ENCODE peak calls at places on chromosomes 1 and 21, in six cellular contexts. K is cardiac muscle cell, F is tibial nerve, J is pancreas, Z is fibroblast of the aortic adventitia, G is SK-N-SH. A is an unnamed sample.

GRCh38 chr21:45905196-45905595 is 76.4 kb upstream of the COL6A1 start:
- DNase-seq in K (no peak), F (no peak), J (no peak), Z (no peak), G (no peak), A (no peak)

GRCh38 chr1:115702993-115703392 is 61.2 kb downstream of the VANGL1 start:
- DNase-seq in K (no peak), F (no peak), J (no peak), Z (no peak), G (no peak), A (no peak)

GRCh38 chr1:941588-942383 is 17.3 kb downstream of the NOC2L start:
- DNase-seq in K (peak), F (no peak), J (peak), Z (peak), G (peak), A (no peak)

GRCh38 chr1:63917571-63918394 is 144.0 kb downstream of the ROR1 start:
- DNase-seq in K (no peak), F (no peak), J (no peak), Z (no peak), G (no peak), A (no peak)

GRCh38 chr21:44874497-44875331 is 1.2 kb upstream of the PTTG1IP start:
- DNase-seq in K (peak), F (no peak), J (peak), Z (peak), G (no peak), A (peak)

GRCh38 chr1:178093958-178094751 is at the start of gene RASAL2:
- DNase-seq in K (peak), F (peak), J (peak), Z (peak), G (peak), A (no peak)

GRCh38 chr1:15692121-15692682 is 8.1 kb downstream of the PLEKHM2 start:
- DNase-seq in K (no peak), F (no peak), J (no peak), Z (peak), G (no peak), A (no peak)

GRCh38 chr1:87864676-87865075 is 536.0 kb downstream of the LMO4 start:
- DNase-seq in K (no peak), F (no peak), J (no peak), Z (no peak), G (no peak), A (no peak)

GRCh38 chr21:46641656-46642055 is 6.2 kb downstream of the PRMT2 start:
- DNase-seq in K (no peak), F (no peak), J (no peak), Z (no peak), G (no peak), A (no peak)

GRCh38 chr1:175317309-175317708 is 124.7 kb upstream of the KIAA0040 start:
- DNase-seq in K (peak), F (no peak), J (peak), Z (no peak), G (no peak), A (no peak)

GRCh38 chr1:68174173-68175113 is 57.9 kb downstream of the WLS start:
- DNase-seq in K (peak), F (peak), J (peak), Z (peak), G (peak), A (no peak)

GRCh38 chr1:78075621-78076020 is 29.9 kb downstream of the GIPC2 start:
- DNase-seq in K (peak), F (no peak), J (no peak), Z (peak), G (no peak), A (no peak)

GRCh38 chr1:20932437-20932977 is 145.4 kb upstream of the HP1BP3 start:
- DNase-seq in K (no peak), F (no peak), J (no peak), Z (no peak), G (no peak), A (no peak)

GRCh38 chr1:18923721-18924610 is 21.6 kb upstream of the ALDH4A1 start:
- DNase-seq in K (peak), F (no peak), J (no peak), Z (no peak), G (peak), A (no peak)

GRCh38 chr1:100767176-100767876 is 47.8 kb downstream of the VCAM1 start:
- DNase-seq in K (no peak), F (no peak), J (no peak), Z (no peak), G (no peak), A (no peak)

GRCh38 chr1:184569106-184569505 is 182.3 kb downstream of the C1orf21 start:
- DNase-seq in K (no peak), F (no peak), J (no peak), Z (no peak), G (no peak), A (no peak)

GRCh38 chr1:186155594-186155993 is 219.5 kb downstream of the TPR start:
- DNase-seq in K (peak), F (no peak), J (no peak), Z (peak), G (peak), A (no peak)

GRCh38 chr1:172321429-172321828 is 99.1 kb upstream of the C1orf105 start:
- DNase-seq in K (peak), F (no peak), J (no peak), Z (peak), G (no peak), A (no peak)

GRCh38 chr1:186768906-186769305 is 59.8 kb upstream of the PLA2G4A start:
- DNase-seq in K (no peak), F (no peak), J (no peak), Z (no peak), G (no peak), A (no peak)

GRCh38 chr1:66725885-66726665 is 26.2 kb upstream of the DYNLT5 start:
- DNase-seq in K (peak), F (peak), J (no peak), Z (peak), G (peak), A (no peak)

GRCh38 chr21:16002872-16003466 is 273.2 kb downstream of the USP25 start:
- DNase-seq in K (peak), F (no peak), J (no peak), Z (peak), G (peak), A (no peak)

GRCh38 chr1:9128520-9129371 is at the start of gene GPR157:
- DNase-seq in K (peak), F (peak), J (peak), Z (peak), G (peak), A (peak)

GRCh38 chr1:155184835-155185782 is 11.5 kb downstream of the TRIM46 start:
- DNase-seq in K (no peak), F (no peak), J (peak), Z (no peak), G (peak), A (no peak)
- TF ChIP-seq CTCF in K (no peak), F (no peak), J (no peak), Z (no peak), G (no peak), A (no peak)

GRCh38 chr1:25640646-25641328 is 24.2 kb downstream of the MAN1C1 start:
- DNase-seq in K (no peak), F (no peak), J (no peak), Z (no peak), G (no peak), A (no peak)
- TF ChIP-seq CTCF in K (no peak), F (no peak), J (no peak), Z (no peak), G (no peak), A (no peak)

GRCh38 chr1:193103759-193104495 is 1.3 kb downstream of the GLRX2 start:
- DNase-seq in K (no peak), F (no peak), J (no peak), Z (peak), G (no peak), A (no peak)

GRCh38 chr1:193102662-193103061 is 2.6 kb downstream of the GLRX2 start:
- DNase-seq in K (no peak), F (no peak), J (no peak), Z (no peak), G (no peak), A (no peak)

GRCh38 chr1:193104496-193104905 is 713 bp downstream of the GLRX2 start:
- DNase-seq in K (peak), F (no peak), J (peak), Z (no peak), G (peak), A (no peak)

GRCh38 chr1:193105821-193106177 is 585 bp upstream of the GLRX2 start:
- DNase-seq in K (no peak), F (no peak), J (no peak), Z (no peak), G (peak), A (no peak)

DNA sequence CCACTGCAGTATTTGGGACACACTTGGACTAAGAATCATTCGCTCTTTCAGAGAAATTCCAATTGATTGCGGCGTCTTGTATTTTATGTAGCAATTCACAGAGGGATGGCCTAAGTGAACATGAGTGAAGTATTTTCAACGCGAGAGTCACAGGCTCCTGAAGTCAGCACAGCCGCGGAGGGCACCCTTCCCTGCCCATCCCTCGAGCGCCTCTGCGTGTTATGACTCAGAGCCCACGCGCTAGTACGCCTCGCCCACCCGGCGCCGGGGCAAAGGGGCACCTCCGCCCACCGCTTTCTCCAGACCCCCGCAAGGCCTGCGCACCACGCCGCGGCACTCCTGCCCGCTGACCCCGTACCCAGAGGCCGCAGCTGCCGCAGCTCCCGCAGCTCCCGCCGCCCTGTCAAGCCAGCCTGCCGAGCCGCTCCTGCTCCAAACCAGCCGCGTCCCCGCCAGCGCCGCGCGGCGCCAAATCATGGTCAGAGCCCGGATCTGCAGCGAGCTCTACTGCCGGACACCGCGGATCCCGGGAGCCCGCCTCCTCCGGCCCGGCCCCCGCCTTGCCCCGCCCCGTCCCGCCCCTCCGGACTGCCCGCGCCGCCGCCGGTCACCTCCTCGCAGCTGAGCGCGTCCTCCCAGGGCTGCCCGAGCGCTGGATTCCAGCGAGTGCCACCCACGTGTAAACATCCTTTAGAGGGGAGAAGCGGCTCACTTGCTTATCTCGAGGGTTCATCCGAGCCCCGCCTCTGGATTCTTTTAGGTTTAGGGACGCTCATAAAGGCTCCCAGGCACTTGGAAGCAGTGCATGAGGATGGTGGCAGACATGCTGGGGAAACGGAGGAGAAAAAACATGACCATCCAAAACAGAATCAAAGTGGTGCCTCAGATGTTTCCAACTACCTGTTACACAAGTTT is at the start of gene GLRX2:
- DNase-seq in K (peak), F (peak), J (peak), Z (peak), G (peak), A (peak)
- TF ChIP-seq CTCF in K (no peak), F (peak), J (no peak), Z (no peak), G (peak), A (no peak)

GRCh38 chr1:58848818-58849411 is 65.1 kb upstream of the JUN start:
- DNase-seq in K (peak), F (no peak), J (peak), Z (peak), G (peak), A (peak)
- TF ChIP-seq CTCF in K (peak), F (no peak), J (no peak), Z (peak), G (peak), A (no peak)